ENCODE peak calls at places on chromosomes 3 and 15, in four cellular contexts. One of them, this sample, is unnamed.

GRCh38 chr15:45169608-45170480 is 17.9 kb downstream of the SHF start:
- DNase-seq in IMR-90: no peak
- DNase-seq in AG04449: no peak
- DNase-seq in right cardiac atrium: no peak
- DNase-seq in this sample: no peak

GRCh38 chr3:197711973-197712707 is 24.6 kb downstream of the RUBCN start:
- DNase-seq in AG04449: peak; percentile 92
- DNase-seq in right cardiac atrium: peak; percentile 90
- DNase-seq in IMR-90: peak; percentile 98
- DNase-seq in this sample: peak; percentile 95

GRCh38 chr3:159149633-159150032 is 347.8 kb downstream of the MFSD1 start:
- DNase-seq in right cardiac atrium: no peak
- DNase-seq in AG04449: no peak
- DNase-seq in IMR-90: no peak
- DNase-seq in this sample: no peak

GRCh38 chr3:158347966-158348365 is 223.0 kb upstream of the MLF1 start:
- DNase-seq in IMR-90: peak; percentile 11
- DNase-seq in right cardiac atrium: no peak
- DNase-seq in AG04449: no peak
- DNase-seq in this sample: no peak

GRCh38 chr3:172448661-172449467 is 608 bp upstream of the GHSR start:
- DNase-seq in right cardiac atrium: no peak
- DNase-seq in AG04449: no peak
- DNase-seq in IMR-90: no peak
- DNase-seq in this sample: no peak

GRCh38 chr15:94478763-94479162 is 247.4 kb downstream of the MCTP2 start:
- DNase-seq in right cardiac atrium: no peak
- DNase-seq in IMR-90: no peak
- DNase-seq in AG04449: no peak
- DNase-seq in this sample: no peak

GRCh38 chr15:66702770-66703539 is 919 bp downstream of the SMAD6 start:
- DNase-seq in IMR-90: no peak
- DNase-seq in AG04449: no peak
- DNase-seq in right cardiac atrium: peak; percentile 75
- DNase-seq in this sample: no peak

GRCh38 chr15:67736810-67737209 is 88.5 kb upstream of the SKOR1 start:
- DNase-seq in AG04449: no peak
- DNase-seq in right cardiac atrium: no peak
- DNase-seq in IMR-90: peak; percentile 37
- DNase-seq in this sample: no peak

GRCh38 chr3:168517514-168518071 is 421.9 kb upstream of the GOLIM4 start:
- DNase-seq in AG04449: no peak
- DNase-seq in IMR-90: peak; percentile 10
- DNase-seq in right cardiac atrium: no peak
- DNase-seq in this sample: no peak

GRCh38 chr15:41824062-41824745 is 3.7 kb upstream of the JMJD7 start:
- DNase-seq in AG04449: no peak
- DNase-seq in IMR-90: no peak
- DNase-seq in right cardiac atrium: peak; percentile 36
- DNase-seq in this sample: no peak
- H3K4me3 ChIP-seq in AG04449: no peak overlapping the region
- H3K4me3 ChIP-seq in IMR-90: no peak overlapping the region
- H3K4me3 ChIP-seq in right cardiac atrium: no peak overlapping the region
- H3K4me3 ChIP-seq in this sample: no peak overlapping the region

DNA sequence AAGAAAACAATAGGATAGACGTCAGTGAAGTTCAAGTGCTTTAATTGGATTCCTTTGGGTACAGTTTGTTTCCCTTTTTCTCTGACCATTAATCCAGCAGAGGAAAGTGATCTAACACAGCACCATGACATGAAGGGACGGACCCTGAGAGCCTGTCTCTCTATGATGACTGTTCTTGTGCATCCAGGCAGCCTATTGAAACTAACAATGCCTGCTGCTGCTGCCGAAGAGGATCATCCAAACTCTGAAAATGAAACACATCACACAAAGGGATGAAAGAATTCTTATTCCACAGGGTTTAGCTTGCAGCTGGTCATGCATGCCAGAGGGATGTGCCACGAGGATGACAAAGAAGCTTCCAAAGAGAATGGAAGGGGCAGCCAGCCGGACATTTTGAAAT is 75.5 kb downstream of the ZBTB20 start:
- DNase-seq in AG04449: no peak
- DNase-seq in right cardiac atrium: no peak
- DNase-seq in IMR-90: peak; percentile 60
- DNase-seq in this sample: peak; percentile 26
- H3K4me3 ChIP-seq in AG04449: peak overlapping the region; percentile 23
- H3K4me3 ChIP-seq in right cardiac atrium: no peak overlapping the region
- H3K4me3 ChIP-seq in IMR-90: no peak overlapping the region
- H3K4me3 ChIP-seq in this sample: no peak overlapping the region

GRCh38 chr3:151423091-151423490 is 37.8 kb downstream of the IGSF10 start:
- DNase-seq in IMR-90: no peak
- DNase-seq in right cardiac atrium: no peak
- DNase-seq in AG04449: no peak
- DNase-seq in this sample: no peak

GRCh38 chr3:151426337-151426648 is 34.6 kb downstream of the IGSF10 start:
- DNase-seq in right cardiac atrium: no peak
- DNase-seq in IMR-90: no peak
- DNase-seq in AG04449: no peak
- DNase-seq in this sample: no peak

GRCh38 chr3:151428386-151428785 is 32.5 kb downstream of the IGSF10 start:
- DNase-seq in AG04449: no peak
- DNase-seq in right cardiac atrium: no peak
- DNase-seq in IMR-90: no peak
- DNase-seq in this sample: no peak

GRCh38 chr3:151421956-151422355 is 37.4 kb upstream of the P2RY12 start:
- DNase-seq in IMR-90: no peak
- DNase-seq in right cardiac atrium: no peak
- DNase-seq in AG04449: no peak
- DNase-seq in this sample: no peak

GRCh38 chr3:151425640-151426336 is 35.1 kb downstream of the IGSF10 start:
- DNase-seq in IMR-90: no peak
- DNase-seq in right cardiac atrium: no peak
- DNase-seq in AG04449: no peak
- DNase-seq in this sample: no peak
- H3K4me3 ChIP-seq in IMR-90: no peak overlapping the region
- H3K4me3 ChIP-seq in right cardiac atrium: no peak overlapping the region
- H3K4me3 ChIP-seq in AG04449: no peak overlapping the region
- H3K4me3 ChIP-seq in this sample: no peak overlapping the region

GRCh38 chr3:143171141-143171651 is 51.6 kb downstream of the CHST2 start:
- DNase-seq in right cardiac atrium: no peak
- DNase-seq in AG04449: peak; percentile 28
- DNase-seq in IMR-90: peak; percentile 77
- DNase-seq in this sample: no peak
- H3K4me3 ChIP-seq in right cardiac atrium: no peak overlapping the region
- H3K4me3 ChIP-seq in AG04449: no peak overlapping the region
- H3K4me3 ChIP-seq in IMR-90: no peak overlapping the region
- H3K4me3 ChIP-seq in this sample: no peak overlapping the region

DNA sequence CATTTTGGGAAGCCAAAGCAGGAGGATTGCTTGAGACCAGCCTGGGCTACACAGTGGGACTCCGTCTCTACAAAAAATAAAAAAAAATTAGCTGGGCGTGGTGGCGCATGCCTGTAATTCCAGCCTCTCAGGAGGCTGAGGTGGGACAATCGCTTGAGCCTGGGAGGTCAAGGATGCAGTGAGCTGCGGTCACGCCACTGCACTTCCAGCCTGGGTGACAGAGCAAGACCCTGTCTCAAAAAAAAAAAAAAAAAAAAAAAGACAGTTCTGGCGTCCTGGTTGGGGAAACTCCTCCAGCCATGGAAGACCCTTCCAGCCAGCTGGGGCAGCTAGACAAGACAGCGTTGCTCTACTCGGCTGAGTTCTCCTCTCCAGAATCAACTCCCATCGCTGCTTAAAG is 36.5 kb downstream of the CPN2 start:
- DNase-seq in AG04449: no peak
- DNase-seq in IMR-90: no peak
- DNase-seq in right cardiac atrium: peak; percentile 29
- DNase-seq in this sample: no peak
- H3K4me3 ChIP-seq in AG04449: no peak overlapping the region
- H3K4me3 ChIP-seq in IMR-90: no peak overlapping the region
- H3K4me3 ChIP-seq in right cardiac atrium: no peak overlapping the region
- H3K4me3 ChIP-seq in this sample: no peak overlapping the region

GRCh38 chr3:185932213-185932612 is 5.6 kb downstream of the TRA2B start:
- DNase-seq in right cardiac atrium: no peak
- DNase-seq in AG04449: no peak
- DNase-seq in IMR-90: no peak
- DNase-seq in this sample: no peak
- H3K4me3 ChIP-seq in right cardiac atrium: peak overlapping the region; percentile 40
- H3K4me3 ChIP-seq in AG04449: peak overlapping the region; percentile 18
- H3K4me3 ChIP-seq in IMR-90: peak overlapping the region; percentile 19
- H3K4me3 ChIP-seq in this sample: no peak overlapping the region

GRCh38 chr15:39497016-39497758 is 83.7 kb upstream of the THBS1 start:
- DNase-seq in AG04449: no peak
- DNase-seq in right cardiac atrium: no peak
- DNase-seq in IMR-90: no peak
- DNase-seq in this sample: no peak
- H3K4me3 ChIP-seq in AG04449: no peak overlapping the region
- H3K4me3 ChIP-seq in right cardiac atrium: no peak overlapping the region
- H3K4me3 ChIP-seq in IMR-90: no peak overlapping the region
- H3K4me3 ChIP-seq in this sample: no peak overlapping the region

GRCh38 chr15:74322558-74323180 is 44.8 kb downstream of the CYP11A1 start:
- DNase-seq in IMR-90: peak; percentile 58
- DNase-seq in right cardiac atrium: peak; percentile 86
- DNase-seq in AG04449: no peak
- DNase-seq in this sample: peak; percentile 87
- H3K4me3 ChIP-seq in IMR-90: no peak overlapping the region
- H3K4me3 ChIP-seq in right cardiac atrium: no peak overlapping the region
- H3K4me3 ChIP-seq in AG04449: no peak overlapping the region
- H3K4me3 ChIP-seq in this sample: no peak overlapping the region

This sample was measured in adrenal gland.